ENCODE peak calls at places on chromosomes 7 and 10, in four cellular contexts. One of them, this sample, is unnamed.

GRCh38 chr7:158650821-158651225 is 53.8 kb downstream of the NCAPG2 start:
- DNase-seq in K562: no peak
- DNase-seq in HepG2: no peak
- DNase-seq in GM12878: no peak
- DNase-seq in this sample: no peak

GRCh38 chr7:158093156-158093796 is 494.3 kb downstream of the PTPRN2 start:
- DNase-seq in K562: no peak
- DNase-seq in HepG2: no peak
- DNase-seq in GM12878: no peak
- DNase-seq in this sample: no peak

GRCh38 chr7:114783413-114783812 is 138.5 kb upstream of the MDFIC start:
- DNase-seq in K562: no peak
- DNase-seq in HepG2: no peak
- DNase-seq in GM12878: no peak
- DNase-seq in this sample: no peak

GRCh38 chr10:25068152-25069058 is 52.0 kb downstream of the THNSL1 start:
- DNase-seq in K562: no peak
- DNase-seq in HepG2: peak
- DNase-seq in GM12878: no peak
- DNase-seq in this sample: no peak

GRCh38 chr10:102773986-102774385 is 30.2 kb downstream of the WBP1L start:
- DNase-seq in K562: no peak
- DNase-seq in HepG2: no peak
- DNase-seq in GM12878: no peak
- DNase-seq in this sample: no peak

GRCh38 chr10:75281980-75282379 is 46.2 kb upstream of the COMTD1 start:
- DNase-seq in K562: no peak
- DNase-seq in HepG2: peak
- DNase-seq in GM12878: no peak
- DNase-seq in this sample: no peak

GRCh38 chr10:53489783-53490182 is 717.2 kb upstream of the MBL2 start:
- DNase-seq in K562: no peak
- DNase-seq in HepG2: no peak
- DNase-seq in GM12878: no peak
- DNase-seq in this sample: no peak

GRCh38 chr10:125093199-125093841 is 67.0 kb downstream of the CTBP2 start:
- DNase-seq in K562: no peak
- DNase-seq in HepG2: no peak
- DNase-seq in GM12878: no peak
- DNase-seq in this sample: no peak

GRCh38 chr7:139494835-139495568 is 11.5 kb upstream of the KLRG2 start:
- DNase-seq in K562: no peak
- DNase-seq in HepG2: no peak
- DNase-seq in GM12878: peak
- DNase-seq in this sample: no peak

DNA sequence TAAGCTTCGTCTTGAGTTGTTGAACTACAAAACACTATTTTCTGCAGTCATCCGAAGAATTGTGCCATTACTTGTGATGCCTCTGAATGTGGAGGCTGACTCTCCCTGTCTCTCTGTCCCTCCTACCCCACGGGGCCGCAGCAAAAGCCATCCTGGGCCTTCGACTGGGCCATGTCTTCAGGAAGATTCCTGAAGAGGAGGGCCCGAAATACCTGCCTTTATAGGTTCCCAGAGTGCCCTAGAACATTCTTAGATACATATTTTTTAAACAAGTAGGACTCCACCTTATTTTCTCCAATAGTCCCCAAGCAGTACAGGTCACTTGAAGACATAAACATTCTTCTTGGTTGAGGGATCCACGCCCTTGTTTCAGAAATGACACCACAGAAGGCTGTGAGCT is 8.1 kb downstream of the IGFBP3 start:
- DNase-seq in K562: no peak
- DNase-seq in HepG2: no peak
- DNase-seq in GM12878: no peak
- DNase-seq in this sample: no peak
- TF ChIP-seq FOXK2 in K562: no peak
- TF ChIP-seq FOXK2 in HepG2: no peak
- TF ChIP-seq FOXK2 in GM12878: no peak
- TF ChIP-seq FOXK2 in this sample: no peak

DNA sequence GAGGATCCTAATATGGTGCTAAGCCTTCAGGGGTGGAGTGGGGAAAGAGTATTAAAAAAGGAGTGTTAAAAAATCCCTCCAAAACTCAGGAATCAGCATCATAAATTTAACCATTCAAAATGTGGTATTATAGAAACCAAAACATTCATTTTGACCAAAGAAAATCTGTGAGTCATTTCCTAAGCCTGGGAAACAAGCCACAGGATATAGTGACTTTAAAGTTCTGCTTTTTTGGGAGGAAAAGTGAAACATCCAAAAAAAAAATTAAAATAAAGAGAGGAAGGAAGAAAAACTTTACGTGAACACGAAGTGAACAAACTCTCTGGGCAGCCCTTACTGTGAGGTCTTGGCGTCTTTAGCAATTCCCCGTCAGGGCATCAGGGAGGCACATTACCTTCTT is 74.0 kb upstream of the GSDME start:
- DNase-seq in K562: no peak
- DNase-seq in HepG2: no peak
- DNase-seq in GM12878: no peak
- DNase-seq in this sample: no peak
- TF ChIP-seq SP1 in K562: no peak
- TF ChIP-seq SP1 in HepG2: no peak
- TF ChIP-seq SP1 in GM12878: no peak
- TF ChIP-seq SP1 in this sample: no peak

DNA sequence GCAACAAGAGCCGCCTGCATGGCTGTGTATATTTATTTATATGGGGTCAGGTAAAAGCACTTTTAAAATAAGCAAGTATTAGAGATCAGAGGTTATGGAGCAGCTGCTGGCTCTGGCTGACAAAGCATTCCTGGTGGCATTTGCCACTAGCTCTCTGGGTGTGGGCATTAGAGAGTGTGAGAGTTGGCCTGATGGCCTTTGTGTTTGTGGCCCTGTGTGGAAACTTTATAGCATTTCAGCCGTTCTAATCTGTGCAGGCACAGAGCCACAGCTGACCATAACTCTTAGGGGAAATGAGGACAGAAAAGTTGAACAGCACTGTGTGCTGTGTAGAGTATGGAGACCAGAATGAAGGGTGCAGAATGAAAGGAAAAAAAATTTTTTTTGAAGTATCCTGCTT is 118.9 kb downstream of the AUTS2 start:
- DNase-seq in K562: no peak
- DNase-seq in HepG2: no peak
- DNase-seq in GM12878: no peak
- DNase-seq in this sample: no peak
- TF ChIP-seq FOXK2 in K562: no peak
- TF ChIP-seq FOXK2 in HepG2: no peak
- TF ChIP-seq FOXK2 in GM12878: no peak
- TF ChIP-seq FOXK2 in this sample: no peak

GRCh38 chr10:126216221-126216701 is 172.0 kb downstream of the ADAM12 start:
- DNase-seq in K562: no peak
- DNase-seq in HepG2: no peak
- DNase-seq in GM12878: no peak
- DNase-seq in this sample: peak
- TF ChIP-seq SP1 in K562: no peak
- TF ChIP-seq SP1 in HepG2: no peak
- TF ChIP-seq SP1 in GM12878: no peak
- TF ChIP-seq SP1 in this sample: no peak

DNA sequence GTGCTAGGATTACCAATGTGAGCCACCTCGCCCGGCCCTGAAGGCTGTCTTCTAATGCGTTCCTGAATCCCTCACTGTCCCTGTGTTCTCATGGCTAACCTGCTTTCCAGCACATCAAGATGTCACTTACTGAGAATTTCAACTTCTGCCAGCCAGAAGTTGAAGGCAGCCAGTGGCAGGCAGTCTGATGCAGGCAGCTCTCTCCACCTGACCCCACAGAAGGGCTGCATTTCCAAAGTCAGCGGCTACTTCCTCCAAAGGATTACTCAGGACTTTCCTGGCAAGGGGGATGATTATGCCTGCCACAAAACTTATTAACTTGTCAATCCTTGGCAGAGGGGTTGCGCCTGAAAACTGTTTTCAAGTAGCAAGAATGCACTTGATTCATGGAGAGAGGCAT is 1219.4 kb downstream of the TYW1 start:
- DNase-seq in K562: no peak
- DNase-seq in HepG2: no peak
- DNase-seq in GM12878: no peak
- DNase-seq in this sample: no peak
- TF ChIP-seq FOXK2 in K562: no peak
- TF ChIP-seq FOXK2 in HepG2: no peak
- TF ChIP-seq FOXK2 in GM12878: no peak
- TF ChIP-seq FOXK2 in this sample: no peak

GRCh38 chr10:5484205-5484604 is 15.2 kb downstream of the CALML5 start:
- DNase-seq in K562: no peak
- DNase-seq in HepG2: no peak
- DNase-seq in GM12878: no peak
- DNase-seq in this sample: no peak
- TF ChIP-seq SP1 in K562: no peak
- TF ChIP-seq SP1 in HepG2: no peak
- TF ChIP-seq SP1 in GM12878: no peak
- TF ChIP-seq SP1 in this sample: no peak

GRCh38 chr7:155298288-155298833 is 683 bp downstream of the INSIG1 start:
- DNase-seq in K562: no peak
- DNase-seq in HepG2: no peak
- DNase-seq in GM12878: no peak
- DNase-seq in this sample: no peak
- TF ChIP-seq FOXK2 in K562: no peak
- TF ChIP-seq FOXK2 in HepG2: no peak
- TF ChIP-seq FOXK2 in GM12878: no peak
- TF ChIP-seq FOXK2 in this sample: no peak

This sample was measured in HEK293T.